ENCODE peak calls at places on chromosomes 5 and 9, in four cellular contexts. U, Y, F and M are unnamed samples. For H3K4me1, the result is how much of the 10 kb centered on the place peaks cover.

GRCh38 chr5:102811962-102812361 is 56.9 kb downstream of the PAM start:
- DNase-seq in U (no peak), Y (no peak), F (peak), M (no peak)

GRCh38 chr9:90105793-90106192 is 501.0 kb downstream of the GADD45G start:
- DNase-seq in U (no peak), Y (no peak), F (no peak), M (no peak)

GRCh38 chr9:22645893-22646292 is 199.3 kb downstream of the DMRTA1 start:
- DNase-seq in U (no peak), Y (no peak), F (peak), M (no peak)

GRCh38 chr9:100379862-100380261 is 27.1 kb upstream of the TEX10 start:
- DNase-seq in U (no peak), Y (no peak), F (peak), M (no peak)

GRCh38 chr5:50727149-50727496 is 60.7 kb downstream of the PARP8 start:
- DNase-seq in U (peak), Y (peak), F (no peak), M (no peak)

GRCh38 chr5:1923766-1924165 is 41.0 kb upstream of the IRX4 start:
- DNase-seq in U (no peak), Y (no peak), F (no peak), M (no peak)

GRCh38 chr5:142888469-142889085 is 118.4 kb downstream of the ARHGAP26 start:
- DNase-seq in U (peak), Y (no peak), F (no peak), M (no peak)

GRCh38 chr9:138122201-138122600 is 244.6 kb downstream of the CACNA1B start:
- DNase-seq in U (no peak), Y (no peak), F (no peak), M (no peak)

GRCh38 chr9:92151691-92152393 is 36.6 kb upstream of the SPTLC1 start:
- DNase-seq in U (peak), Y (no peak), F (peak), M (peak)

GRCh38 chr9:129278391-129279237 is 100.6 kb upstream of the IER5L start:
- DNase-seq in U (peak), Y (peak), F (peak), M (no peak)

GRCh38 chr5:59673438-59674058 is 220.0 kb downstream of the PDE4D start:
- DNase-seq in U (no peak), Y (no peak), F (no peak), M (no peak)

GRCh38 chr5:149775785-149776184 is 45.7 kb downstream of the PPARGC1B start:
- DNase-seq in U (no peak), Y (no peak), F (no peak), M (no peak)

GRCh38 chr5:179422840-179423523 is 77.7 kb upstream of the ADAMTS2 start:
- DNase-seq in U (no peak), Y (peak), F (no peak), M (no peak)

GRCh38 chr9:27203783-27204182 is 93.2 kb downstream of the EQTN start:
- DNase-seq in U (no peak), Y (no peak), F (peak), M (no peak)

GRCh38 chr5:143001764-143002351 is 231.7 kb downstream of the ARHGAP26 start:
- DNase-seq in U (no peak), Y (no peak), F (peak), M (no peak)

GRCh38 chr5:148267972-148268371 is 622 bp upstream of the SPINK13 start:
- DNase-seq in U (no peak), Y (no peak), F (no peak), M (no peak)

GRCh38 chr5:89190515-89191265 is 307.7 kb upstream of the MEF2C start:
- DNase-seq in U (no peak), Y (no peak), F (no peak), M (no peak)

GRCh38 chr5:133114933-133115310 is 63.1 kb downstream of the HSPA4 start:
- DNase-seq in U (no peak), Y (peak), F (no peak), M (no peak)

GRCh38 chr5:41264019-41264418 is 50.7 kb upstream of the C6 start:
- DNase-seq in U (no peak), Y (no peak), F (peak), M (no peak)

GRCh38 chr9:15423328-15423985 is 781 bp downstream of the SNAPC3 start:
- DNase-seq in U (no peak), Y (no peak), F (no peak), M (no peak)

GRCh38 chr5:155735388-155735787 is 591.6 kb upstream of the SGCD start:
- DNase-seq in U (no peak), Y (no peak), F (no peak), M (no peak)

GRCh38 chr9:86535406-86535915 is 181.3 kb upstream of the TUT7 start:
- DNase-seq in U (no peak), Y (no peak), F (no peak), M (no peak)

GRCh38 chr5:14097998-14098471 is 45.1 kb upstream of the TRIO start:
- DNase-seq in U (no peak), Y (no peak), F (peak), M (no peak)

GRCh38 chr5:72000707-72001106 is 106.6 kb upstream of the MAP1B start:
- DNase-seq in U (no peak), Y (no peak), F (no peak), M (no peak)

GRCh38 chr9:34589656-34590375 is at the start of gene CNTFR:
- DNase-seq in U (no peak), Y (peak), F (no peak), M (no peak)

GRCh38 chr5:153222956-153223355 is 267.5 kb upstream of the GRIA1 start:
- DNase-seq in U (no peak), Y (no peak), F (peak), M (no peak)

GRCh38 chr5:58450018-58450417 is 9.9 kb downstream of the PLK2 start:
- DNase-seq in U (no peak), Y (no peak), F (peak), M (no peak)

GRCh38 chr9:135060461-135061116 is 26.9 kb upstream of the OLFM1 start:
- DNase-seq in U (peak), Y (peak), F (no peak), M (no peak)

GRCh38 chr9:117625154-117625553 is 79.0 kb upstream of the TLR4 start:
- DNase-seq in U (no peak), Y (no peak), F (no peak), M (no peak)

GRCh38 chr9:116605904-116606341 is 81.2 kb upstream of the TRIM32 start:
- DNase-seq in U (no peak), Y (no peak), F (no peak), M (no peak)

GRCh38 chr5:35354751-35355150 is 124.5 kb upstream of the PRLR start:
- DNase-seq in U (no peak), Y (no peak), F (no peak), M (no peak)

GRCh38 chr5:172420215-172420934 is 34.0 kb downstream of the SH3PXD2B start:
- DNase-seq in U (peak), Y (peak), F (peak), M (peak)

GRCh38 chr5:172417130-172417802 is 37.1 kb downstream of the SH3PXD2B start:
- DNase-seq in U (no peak), Y (no peak), F (no peak), M (no peak)

GRCh38 chr5:172418847-172419810 is 35.2 kb downstream of the SH3PXD2B start:
- DNase-seq in U (peak), Y (no peak), F (no peak), M (no peak)

GRCh38 chr5:172415615-172416275 is 38.6 kb downstream of the SH3PXD2B start:
- DNase-seq in U (no peak), Y (no peak), F (no peak), M (no peak)

GRCh38 chr5:172417983-172418630 is 36.2 kb downstream of the SH3PXD2B start:
- DNase-seq in U (peak), Y (peak), F (peak), M (peak)
- H3K4me1 ChIP-seq in U (half or more), Y (under half), F (under half), M (under half)

GRCh38 chr9:38385896-38386295 is 6.6 kb upstream of the ALDH1B1 start:
- DNase-seq in U (no peak), Y (peak), F (no peak), M (no peak)
- H3K27ac ChIP-seq in U (no peak), Y (peak), F (no peak), M (no peak)

GRCh38 chr9:98775831-98776441 is 20.4 kb downstream of the ANKS6 start:
- DNase-seq in U (no peak), Y (peak), F (peak), M (no peak)
- TF ChIP-seq CTCF in U (peak), Y (peak), F (peak), M (peak)

GRCh38 chr5:113321266-113321665 is 113.5 kb downstream of the TSSK1B start:
- DNase-seq in U (no peak), Y (no peak), F (no peak), M (no peak)
- H3K4me1 ChIP-seq in U (under half), Y (under half), F (under half), M (under half)